ENCODE peak calls at places on chromosome 22, in four cellular contexts. B is GM12878, Y is K562, P is HepG2. C is an unnamed sample.

GRCh38 chr22:42343551-42344081 is 73.2 kb upstream of the TCF20 start:
- DNase-seq in B (no peak), Y (peak), P (no peak), C (peak)

GRCh38 chr22:26008587-26008986 is 160.7 kb upstream of the SEZ6L start:
- DNase-seq in B (no peak), Y (no peak), P (no peak), C (no peak)

GRCh38 chr22:31926969-31927368 is 17.4 kb upstream of the YWHAH start:
- DNase-seq in B (no peak), Y (no peak), P (no peak), C (peak)

GRCh38 chr22:30178180-30179126 is 68.1 kb downstream of the LIF start:
- DNase-seq in B (no peak), Y (no peak), P (no peak), C (no peak)

GRCh38 chr22:26541167-26541819 is 29.0 kb upstream of the TFIP11 start:
- DNase-seq in B (no peak), Y (no peak), P (no peak), C (no peak)

GRCh38 chr22:32700186-32700882 is 101.2 kb upstream of the TIMP3 start:
- DNase-seq in B (no peak), Y (no peak), P (peak), C (no peak)

GRCh38 chr22:28835630-28836189 is 35.3 kb upstream of the XBP1 start:
- DNase-seq in B (no peak), Y (no peak), P (no peak), C (no peak)

GRCh38 chr22:50438305-50439275 is 36.2 kb downstream of the SBF1 start:
- DNase-seq in B (no peak), Y (no peak), P (no peak), C (peak)

GRCh38 chr22:44311104-44311854 is 1.5 kb downstream of the SHISAL1 start:
- DNase-seq in B (no peak), Y (no peak), P (no peak), C (no peak)

GRCh38 chr22:46842606-46843005 is 80.2 kb downstream of the TBC1D22A start:
- DNase-seq in B (no peak), Y (no peak), P (no peak), C (no peak)

GRCh38 chr22:42621505-42622002 is 6.9 kb upstream of the POLDIP3 start:
- DNase-seq in B (no peak), Y (peak), P (peak), C (peak)

GRCh38 chr22:50304528-50305392 is 2.7 kb downstream of the PLXNB2 start:
- DNase-seq in B (no peak), Y (peak), P (no peak), C (no peak)

GRCh38 chr22:26360169-26360885 is 68.7 kb upstream of the ASPHD2 start:
- DNase-seq in B (peak), Y (peak), P (peak), C (peak)

GRCh38 chr22:17303840-17304779 is 65.2 kb upstream of the CECR2 start:
- DNase-seq in B (peak), Y (no peak), P (no peak), C (no peak)

GRCh38 chr22:50190182-50190951 is 4.7 kb downstream of the TRABD start:
- DNase-seq in B (peak), Y (peak), P (no peak), C (peak)

GRCh38 chr22:40212126-40212525 is 34.4 kb downstream of the TNRC6B start:
- DNase-seq in B (no peak), Y (no peak), P (peak), C (no peak)

GRCh38 chr22:32926600-32926999 is 125.1 kb downstream of the TIMP3 start:
- DNase-seq in B (no peak), Y (peak), P (peak), C (no peak)

GRCh38 chr22:50415426-50415825 is 59.4 kb downstream of the SBF1 start:
- DNase-seq in B (no peak), Y (no peak), P (no peak), C (no peak)

GRCh38 chr22:44005524-44005923 is 18.6 kb upstream of the PARVB start:
- DNase-seq in B (no peak), Y (peak), P (no peak), C (no peak)

GRCh38 chr22:32714458-32715250 is 86.9 kb upstream of the TIMP3 start:
- DNase-seq in B (no peak), Y (no peak), P (no peak), C (no peak)

GRCh38 chr22:50020606-50021005 is 8.0 kb upstream of the IL17REL start:
- DNase-seq in B (no peak), Y (no peak), P (no peak), C (no peak)

GRCh38 chr22:24810043-24810749 is 4.2 kb downstream of the SGSM1 start:
- DNase-seq in B (no peak), Y (no peak), P (no peak), C (peak)

GRCh38 chr22:23835773-23836144 is 3.0 kb downstream of the DERL3 start:
- DNase-seq in B (no peak), Y (no peak), P (no peak), C (peak)

GRCh38 chr22:30251661-30252226 is 5.2 kb upstream of the LIF start:
- DNase-seq in B (no peak), Y (no peak), P (no peak), C (peak)

GRCh38 chr22:39077513-39077840 is 402 bp downstream of the APOBEC3G start:
- DNase-seq in B (no peak), Y (peak), P (no peak), C (no peak)

GRCh38 chr22:40308999-40309578 is 37.2 kb upstream of the ADSL start:
- DNase-seq in B (no peak), Y (no peak), P (no peak), C (no peak)

GRCh38 chr22:35627267-35628041 is 10.3 kb upstream of the MB start:
- DNase-seq in B (no peak), Y (peak), P (peak), C (peak)

GRCh38 chr22:30228509-30229359 is 17.8 kb downstream of the LIF start:
- DNase-seq in B (no peak), Y (no peak), P (no peak), C (no peak)

GRCh38 chr22:17778412-17778976 is 4.2 kb upstream of the BID start:
- DNase-seq in B (no peak), Y (no peak), P (no peak), C (no peak)

GRCh38 chr22:49992921-49993648 is 19.5 kb downstream of the IL17REL start:
- DNase-seq in B (no peak), Y (peak), P (peak), C (peak)

GRCh38 chr22:35894937-35895708 is 133.5 kb downstream of the RBFOX2 start:
- DNase-seq in B (no peak), Y (no peak), P (no peak), C (peak)

DNA sequence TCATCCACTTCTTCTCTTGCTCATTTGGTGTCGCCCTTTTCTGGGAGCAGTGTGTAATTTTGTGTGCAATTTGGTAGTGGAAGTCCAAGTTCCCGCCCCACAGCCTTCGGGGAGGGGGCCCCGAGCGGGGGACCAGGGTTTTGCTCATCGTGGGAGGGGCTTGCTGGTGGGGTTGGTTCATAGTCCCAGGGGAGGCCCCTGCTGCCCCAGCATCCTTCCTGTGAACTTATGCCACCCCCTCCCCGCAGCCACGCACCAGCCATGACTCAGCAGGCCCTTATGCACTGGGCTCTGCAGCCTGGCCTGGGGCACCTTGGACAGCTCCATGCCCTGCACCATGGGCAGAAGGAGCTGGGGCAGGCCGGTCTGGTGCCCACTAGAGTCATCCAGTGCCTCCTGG is 1183.6 kb downstream of the BRD1 start:
- DNase-seq in B (no peak), Y (no peak), P (peak), C (no peak)
- TF ChIP-seq REST in B (no peak), Y (no peak), P (peak), C (peak)

GRCh38 chr22:45757068-45757467 is 85.4 kb downstream of the ATXN10 start:
- DNase-seq in B (no peak), Y (no peak), P (no peak), C (no peak)
- TF ChIP-seq GABPA in B (no peak), Y (no peak), P (no peak), C (no peak)

GRCh38 chr22:20177217-20177911 is 26.5 kb upstream of the CCDC188 start:
- DNase-seq in B (no peak), Y (no peak), P (no peak), C (no peak)
- TF ChIP-seq MXI1 in B (no peak), Y (no peak), P (no peak), C (no peak)

DNA sequence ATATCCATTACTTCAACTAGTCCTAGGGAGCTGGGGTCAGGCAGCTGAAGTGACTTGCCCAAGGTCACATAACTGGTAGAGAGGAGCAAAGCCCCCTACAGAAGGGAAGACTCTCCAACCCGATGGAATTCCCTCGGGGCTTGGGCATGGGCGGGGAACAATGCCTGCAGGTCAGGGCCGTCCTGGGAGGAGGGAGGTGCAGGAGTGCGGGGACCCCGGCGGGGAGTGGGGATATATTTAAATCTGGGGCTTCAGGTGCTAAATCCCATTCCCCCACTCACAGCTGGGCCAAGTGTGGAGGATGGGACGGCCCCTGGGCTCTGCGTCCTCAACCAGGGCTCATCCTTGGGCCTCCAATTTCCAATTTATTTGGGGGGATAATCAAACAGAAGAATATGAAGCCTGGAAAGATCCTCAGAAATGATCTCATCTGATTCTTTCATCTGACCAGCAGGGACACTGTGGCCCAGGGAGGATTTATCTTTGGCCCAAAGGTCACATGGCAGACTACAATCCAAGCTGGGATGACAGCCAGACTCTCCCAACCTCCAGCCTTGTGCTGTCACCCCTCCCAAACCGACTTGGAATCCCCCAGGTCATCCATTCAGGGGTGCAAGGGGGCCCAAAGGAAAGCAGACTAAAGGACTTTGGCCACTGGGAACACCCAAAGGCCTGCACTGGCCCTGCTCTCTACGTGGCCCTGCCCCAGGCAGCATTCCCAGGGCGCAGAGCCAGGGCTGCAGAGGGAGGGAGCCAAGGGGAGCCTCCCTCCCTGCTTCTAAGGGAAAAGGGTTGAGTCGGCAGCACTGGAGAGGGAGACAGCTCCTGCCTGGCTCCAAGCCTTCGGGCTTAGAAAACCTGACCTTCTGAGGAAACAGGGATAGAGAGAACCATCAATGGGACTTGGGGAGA is 8.7 kb upstream of the C1QTNF6 start:
- DNase-seq in B (no peak), Y (no peak), P (peak), C (peak)
- TF ChIP-seq REST in B (no peak), Y (no peak), P (no peak), C (peak)

GRCh38 chr22:22748297-22748743 is 103.9 kb downstream of the GGTLC2 start:
- DNase-seq in B (no peak), Y (peak), P (peak), C (peak)
- TF ChIP-seq GABPA in B (no peak), Y (no peak), P (no peak), C (no peak)

GRCh38 chr22:41330169-41330568 is 28.8 kb downstream of the ZC3H7B start:
- DNase-seq in B (no peak), Y (no peak), P (no peak), C (no peak)

GRCh38 chr22:41334951-41335635 is 33.8 kb downstream of the ZC3H7B start:
- DNase-seq in B (no peak), Y (no peak), P (no peak), C (no peak)

GRCh38 chr22:41333806-41334205 is 32.5 kb downstream of the ZC3H7B start:
- DNase-seq in B (no peak), Y (no peak), P (no peak), C (no peak)

GRCh38 chr22:41332217-41332616 is 30.9 kb downstream of the ZC3H7B start:
- DNase-seq in B (no peak), Y (no peak), P (no peak), C (no peak)

GRCh38 chr22:41334215-41334614 is 32.9 kb downstream of the ZC3H7B start:
- DNase-seq in B (no peak), Y (no peak), P (no peak), C (no peak)
- TF ChIP-seq MXI1 in B (no peak), Y (no peak), P (no peak), C (no peak)